ENCODE peak calls at places on chromosomes 13 and 19, in six cellular contexts. One of them, this sample, is unnamed.

GRCh38 chr13:103315701-103316100 is 249.5 kb upstream of the SLC10A2 start:
- DNase-seq in stromal cell of bone marrow: no peak
- DNase-seq in hepatic stellate cell: no peak
- DNase-seq in T-helper 2 cell: no peak
- DNase-seq in A172: no peak
- DNase-seq in GM12892: no peak
- DNase-seq in this sample: no peak

GRCh38 chr19:16013181-16013850 is 63.0 kb upstream of the TPM4 start:
- DNase-seq in hepatic stellate cell: no peak
- DNase-seq in GM12892: no peak
- DNase-seq in T-helper 2 cell: no peak
- DNase-seq in stromal cell of bone marrow: no peak
- DNase-seq in A172: no peak
- DNase-seq in this sample: no peak

GRCh38 chr13:73194310-73194709 is 135.5 kb downstream of the KLF5 start:
- DNase-seq in stromal cell of bone marrow: no peak
- DNase-seq in hepatic stellate cell: no peak
- DNase-seq in A172: no peak
- DNase-seq in GM12892: no peak
- DNase-seq in T-helper 2 cell: no peak
- DNase-seq in this sample: no peak

GRCh38 chr19:4606921-4607678 is 32.2 kb upstream of the TNFAIP8L1 start:
- DNase-seq in hepatic stellate cell: no peak
- DNase-seq in A172: no peak
- DNase-seq in T-helper 2 cell: no peak
- DNase-seq in stromal cell of bone marrow: no peak
- DNase-seq in GM12892: no peak
- DNase-seq in this sample: no peak

GRCh38 chr13:33490461-33491327 is 205.1 kb upstream of the STARD13 start:
- DNase-seq in T-helper 2 cell: no peak
- DNase-seq in stromal cell of bone marrow: no peak
- DNase-seq in GM12892: no peak
- DNase-seq in A172: no peak
- DNase-seq in hepatic stellate cell: no peak
- DNase-seq in this sample: no peak

GRCh38 chr13:32731576-32731975 is 145.3 kb downstream of the PDS5B start:
- DNase-seq in GM12892: no peak
- DNase-seq in A172: no peak
- DNase-seq in T-helper 2 cell: no peak
- DNase-seq in hepatic stellate cell: no peak
- DNase-seq in stromal cell of bone marrow: no peak
- DNase-seq in this sample: no peak

GRCh38 chr13:95684463-95684862 is 7.5 kb downstream of the DNAJC3 start:
- DNase-seq in T-helper 2 cell: no peak
- DNase-seq in A172: no peak
- DNase-seq in stromal cell of bone marrow: no peak
- DNase-seq in hepatic stellate cell: no peak
- DNase-seq in GM12892: no peak
- DNase-seq in this sample: no peak

GRCh38 chr13:74024856-74025255 is 109.3 kb downstream of the KLF12 start:
- DNase-seq in stromal cell of bone marrow: no peak
- DNase-seq in GM12892: no peak
- DNase-seq in T-helper 2 cell: no peak
- DNase-seq in A172: no peak
- DNase-seq in hepatic stellate cell: no peak
- DNase-seq in this sample: no peak

GRCh38 chr13:28820099-28821051 is at the start of gene MTUS2:
- DNase-seq in GM12892: peak; percentile 23
- DNase-seq in stromal cell of bone marrow: no peak
- DNase-seq in T-helper 2 cell: peak; percentile 12
- DNase-seq in hepatic stellate cell: no peak
- DNase-seq in A172: no peak
- DNase-seq in this sample: peak; percentile 25

GRCh38 chr19:4957981-4958380 is 10.9 kb upstream of the KDM4B start:
- DNase-seq in A172: no peak
- DNase-seq in GM12892: no peak
- DNase-seq in hepatic stellate cell: no peak
- DNase-seq in stromal cell of bone marrow: no peak
- DNase-seq in T-helper 2 cell: no peak
- DNase-seq in this sample: no peak

GRCh38 chr19:19750842-19751790 is 18.2 kb upstream of the ZNF14 start:
- DNase-seq in stromal cell of bone marrow: no peak
- DNase-seq in GM12892: peak; percentile 7
- DNase-seq in T-helper 2 cell: no peak
- DNase-seq in A172: no peak
- DNase-seq in hepatic stellate cell: no peak
- DNase-seq in this sample: no peak

GRCh38 chr13:48801255-48801654 is 147.5 kb downstream of the CYSLTR2 start:
- DNase-seq in GM12892: no peak
- DNase-seq in A172: no peak
- DNase-seq in stromal cell of bone marrow: peak; percentile 59
- DNase-seq in hepatic stellate cell: no peak
- DNase-seq in T-helper 2 cell: no peak
- DNase-seq in this sample: no peak

GRCh38 chr13:51879133-51879532 is 17.4 kb downstream of the CCDC70 start:
- DNase-seq in A172: no peak
- DNase-seq in stromal cell of bone marrow: no peak
- DNase-seq in GM12892: no peak
- DNase-seq in T-helper 2 cell: no peak
- DNase-seq in hepatic stellate cell: no peak
- DNase-seq in this sample: no peak

GRCh38 chr13:50928088-50928487 is 18.5 kb downstream of the RNASEH2B start:
- DNase-seq in stromal cell of bone marrow: no peak
- DNase-seq in GM12892: no peak
- DNase-seq in A172: no peak
- DNase-seq in T-helper 2 cell: no peak
- DNase-seq in hepatic stellate cell: no peak
- DNase-seq in this sample: no peak

GRCh38 chr13:68386808-68387207 is 1156.7 kb upstream of the PCDH9 start:
- DNase-seq in GM12892: no peak
- DNase-seq in stromal cell of bone marrow: no peak
- DNase-seq in T-helper 2 cell: no peak
- DNase-seq in A172: no peak
- DNase-seq in hepatic stellate cell: no peak
- DNase-seq in this sample: no peak

GRCh38 chr13:102877285-102877684 is 31.5 kb downstream of the ERCC5 start:
- DNase-seq in GM12892: no peak
- DNase-seq in T-helper 2 cell: no peak
- DNase-seq in A172: no peak
- DNase-seq in stromal cell of bone marrow: no peak
- DNase-seq in hepatic stellate cell: no peak
- DNase-seq in this sample: no peak